ENCODE peak calls at places on chromosome 1, in seven cellular contexts. J is H4, X is T follicular helper cell, T is EL, H is NCI-H2081 treated with DMSO at 0.1 percent for 48 hours, A is SK-MEL-5, V is RPMI7951. E is an unnamed sample.

GRCh38 chr1:7535934-7536878 is 234.9 kb upstream of the VAMP3 start:
- DNase-seq in V (no peak), X (no peak), A (no peak), H (no peak), T (no peak), J (no peak), E (no peak)

GRCh38 chr1:18132022-18132706 is 24.6 kb downstream of the IGSF21 start:
- DNase-seq in X (no peak), T (no peak), V (no peak), H (no peak), J (no peak), A (no peak), E (no peak)

GRCh38 chr1:119358661-119359060 is 9.9 kb upstream of the HAO2 start:
- DNase-seq in H (no peak), A (no peak), J (no peak), T (peak; percentile 15), V (no peak), X (no peak), E (no peak)

GRCh38 chr1:63912643-63913042 is 138.8 kb downstream of the ROR1 start:
- DNase-seq in X (no peak), J (no peak), H (no peak), A (no peak), V (no peak), T (no peak), E (no peak)

GRCh38 chr1:204288061-204288588 is 71.6 kb downstream of the PLEKHA6 start:
- DNase-seq in J (peak; percentile 46), X (no peak), A (peak; percentile 15), V (peak; percentile 35), H (no peak), T (peak; percentile 33), E (peak; percentile 57)

GRCh38 chr1:180674603-180675530 is 43.0 kb downstream of the XPR1 start:
- DNase-seq in V (no peak), J (peak; percentile 53), T (no peak), X (no peak), H (no peak), A (no peak), E (no peak)

GRCh38 chr1:41599912-41600311 is 115.4 kb upstream of the EDN2 start:
- DNase-seq in J (no peak), A (peak; percentile 43), X (no peak), H (no peak), T (no peak), V (peak; percentile 44), E (peak; percentile 30)

GRCh38 chr1:193241132-193241827 is 54.9 kb upstream of the B3GALT2 start:
- DNase-seq in H (no peak), J (no peak), V (no peak), T (no peak), X (no peak), A (no peak), E (no peak)

GRCh38 chr1:230171337-230172015 is 104.4 kb downstream of the GALNT2 start:
- DNase-seq in H (no peak), T (peak; percentile 85), A (no peak), J (no peak), V (no peak), X (no peak), E (peak; percentile 83)

GRCh38 chr1:232886304-232886703 is 64.1 kb upstream of the NTPCR start:
- DNase-seq in A (no peak), T (no peak), V (no peak), X (no peak), H (no peak), J (no peak), E (no peak)

GRCh38 chr1:245160288-245160687 is 5.5 kb downstream of the KIF26B start:
- DNase-seq in X (no peak), V (no peak), A (no peak), T (no peak), H (no peak), J (no peak), E (no peak)

GRCh38 chr1:64745986-64746940 is 1.4 kb downstream of the RAVER2 start:
- DNase-seq in J (no peak), X (no peak), T (no peak), A (no peak), V (peak; percentile 13), H (no peak), E (no peak)

GRCh38 chr1:187733234-187733633 is 904.5 kb downstream of the PLA2G4A start:
- DNase-seq in A (no peak), J (no peak), X (no peak), T (no peak), V (no peak), H (no peak), E (no peak)

GRCh38 chr1:39453603-39454002 is 37.8 kb upstream of the BMP8A start:
- DNase-seq in V (no peak), T (no peak), X (no peak), J (no peak), H (no peak), A (no peak), E (peak; percentile 14)

GRCh38 chr1:88774151-88774556 is 90.1 kb downstream of the PKN2 start:
- DNase-seq in H (no peak), T (peak; percentile 1), X (no peak), J (peak; percentile 1), A (no peak), V (peak; percentile 1), E (peak; percentile 63)

GRCh38 chr1:47751188-47751587 is 246.0 kb downstream of the TRABD2B start:
- DNase-seq in A (no peak), H (no peak), T (no peak), X (no peak), J (peak; percentile 53), V (no peak), E (no peak)

GRCh38 chr1:199856381-199856780 is 171.1 kb upstream of the NR5A2 start:
- DNase-seq in X (no peak), V (no peak), A (no peak), H (no peak), J (no peak), T (no peak), E (no peak)

GRCh38 chr1:161019767-161020572 is 982 bp downstream of the F11R start:
- DNase-seq in T (no peak), H (no peak), A (no peak), J (no peak), V (no peak), X (no peak), E (no peak)

GRCh38 chr1:157969693-157970485 is 23.6 kb upstream of the KIRREL1 start:
- DNase-seq in J (peak; percentile 75), T (peak; percentile 87), H (no peak), V (peak; percentile 88), X (no peak), A (peak; percentile 76), E (peak; percentile 88)

GRCh38 chr1:201970334-201971159 is 11.9 kb upstream of the RNPEP start:
- DNase-seq in V (peak; percentile 13), H (no peak), X (no peak), T (peak; percentile 59), J (peak; percentile 27), A (no peak), E (peak; percentile 59)

GRCh38 chr1:89907669-89908293 is 86.9 kb downstream of the LRRC8D start:
- DNase-seq in X (no peak), T (peak; percentile 88), J (no peak), V (peak; percentile 76), H (no peak), A (no peak), E (peak; percentile 90)

GRCh38 chr1:32142446-32143301 is 34.8 kb downstream of the KPNA6 start:
- DNase-seq in J (no peak), T (peak; percentile 58), V (peak; percentile 46), H (no peak), X (no peak), A (no peak), E (peak; percentile 51)

GRCh38 chr1:110312188-110313121 is 26.7 kb upstream of the RBM15 start:
- DNase-seq in H (no peak), T (peak; percentile 73), J (peak; percentile 55), A (peak; percentile 75), X (peak; percentile 68), V (peak; percentile 62), E (peak; percentile 87)

GRCh38 chr1:11537380-11537764 is 58.4 kb downstream of the DISP3 start:
- DNase-seq in X (no peak), J (no peak), V (no peak), T (no peak), H (no peak), A (no peak), E (no peak)

GRCh38 chr1:91015358-91015780 is 6.5 kb downstream of the ZNF644 start:
- DNase-seq in H (no peak), X (no peak), V (no peak), T (peak; percentile 19), J (no peak), A (no peak), E (no peak)

GRCh38 chr1:40886318-40887011 is 24.3 kb upstream of the CITED4 start:
- DNase-seq in V (no peak), H (no peak), A (no peak), T (no peak), J (no peak), X (no peak), E (no peak)

GRCh38 chr1:68051475-68051874 is 1.0 kb upstream of the DIRAS3 start:
- DNase-seq in J (no peak), T (peak; percentile 48), H (no peak), A (no peak), X (no peak), V (no peak), E (peak; percentile 80)

GRCh38 chr1:63634471-63634870 is 41.3 kb downstream of the PGM1 start:
- DNase-seq in J (no peak), X (no peak), T (no peak), A (peak; percentile 6), V (no peak), H (no peak), E (no peak)